ENCODE peak calls at places on chromosomes 5 and 9, in six cellular contexts. D is A549, Y is HCT116, L is NB4, C is WTC11, V is SK-N-SH. F is an unnamed sample.

GRCh38 chr5:137649228-137649890 is 86.5 kb downstream of the KLHL3 start:
- DNase-seq in Y (no peak), V (no peak), C (no peak), D (no peak), L (no peak), F (no peak)

GRCh38 chr9:92512622-92513021 is 23.2 kb downstream of the ECM2 start:
- DNase-seq in Y (no peak), C (no peak), V (no peak), D (no peak), L (no peak), F (no peak)

GRCh38 chr5:55027589-55027988 is 3.5 kb downstream of the GZMK start:
- DNase-seq in D (no peak), V (no peak), L (no peak), C (no peak), Y (no peak), F (no peak)

GRCh38 chr9:36470891-36471290 is 70.8 kb upstream of the RNF38 start:
- DNase-seq in C (no peak), Y (no peak), D (no peak), V (no peak), L (peak), F (peak)

GRCh38 chr9:16039988-16040761 is 487.3 kb downstream of the CCDC171 start:
- DNase-seq in C (peak), V (peak), Y (no peak), D (no peak), L (no peak), F (no peak)

GRCh38 chr5:33321026-33321425 is 119.7 kb upstream of the TARS1 start:
- DNase-seq in V (no peak), L (no peak), D (no peak), Y (no peak), C (no peak), F (peak)

GRCh38 chr5:2352101-2352861 is 399.2 kb downstream of the IRX2 start:
- DNase-seq in V (no peak), Y (no peak), L (peak), C (no peak), D (no peak), F (no peak)

GRCh38 chr5:149857499-149857898 is 87.1 kb downstream of the PDE6A start:
- DNase-seq in D (no peak), V (peak), C (no peak), L (no peak), Y (no peak), F (peak)

GRCh38 chr5:118557103-118557805 is 431.1 kb downstream of the DTWD2 start:
- DNase-seq in D (no peak), L (no peak), V (no peak), Y (no peak), C (no peak), F (no peak)

GRCh38 chr9:94675008-94675841 is 35.9 kb upstream of the FBP1 start:
- DNase-seq in V (no peak), D (no peak), C (no peak), Y (no peak), L (no peak), F (peak)

GRCh38 chr5:115068239-115069086 is 101.2 kb downstream of the TRIM36 start:
- DNase-seq in C (no peak), Y (peak), D (no peak), V (no peak), L (peak), F (peak)

GRCh38 chr9:34540826-34541225 is 18.0 kb upstream of the ENHO start:
- DNase-seq in D (no peak), L (peak), V (peak), Y (no peak), C (no peak), F (peak)

GRCh38 chr5:98770911-98771322 is 2.5 kb upstream of the RGMB start:
- DNase-seq in C (no peak), Y (no peak), V (peak), D (peak), L (no peak), F (no peak)

GRCh38 chr5:14364576-14365472 is 216.8 kb upstream of the OTULINL start:
- DNase-seq in Y (peak), C (peak), L (no peak), D (peak), V (peak), F (peak)

GRCh38 chr5:40206030-40206429 is 473.7 kb upstream of the PTGER4 start:
- DNase-seq in D (no peak), V (no peak), C (no peak), Y (no peak), L (no peak), F (no peak)

GRCh38 chr5:2186472-2187015 is 303.8 kb upstream of the IRX4 start:
- DNase-seq in V (no peak), Y (no peak), C (no peak), D (no peak), L (no peak), F (no peak)

GRCh38 chr5:173291722-173292658 is 36.2 kb downstream of the STC2 start:
- DNase-seq in V (no peak), C (no peak), L (no peak), D (no peak), Y (no peak), F (no peak)

GRCh38 chr5:109078448-109078847 is 330.8 kb downstream of the FER start:
- DNase-seq in C (no peak), V (no peak), L (no peak), D (no peak), Y (no peak), F (no peak)

GRCh38 chr5:138952962-138953361 is 77.8 kb upstream of the LRRTM2 start:
- DNase-seq in Y (no peak), C (no peak), V (no peak), D (no peak), L (peak), F (no peak)

GRCh38 chr9:35556781-35557180 is 48.3 kb upstream of the TESK1 start:
- DNase-seq in L (no peak), Y (no peak), D (no peak), C (no peak), V (no peak), F (no peak)

GRCh38 chr5:148973455-148973854 is 89.4 kb downstream of the SH3TC2 start:
- DNase-seq in V (no peak), Y (no peak), D (no peak), C (no peak), L (no peak), F (no peak)

GRCh38 chr5:124906339-124907097 is 160.1 kb upstream of the ZNF608 start:
- DNase-seq in C (peak), V (peak), L (peak), Y (no peak), D (no peak), F (peak)

GRCh38 chr5:33711094-33711670 is 180.6 kb downstream of the ADAMTS12 start:
- DNase-seq in V (no peak), D (no peak), L (no peak), C (no peak), Y (no peak), F (no peak)

GRCh38 chr9:129348890-129349570 is 171.0 kb upstream of the IER5L start:
- DNase-seq in C (no peak), Y (no peak), V (no peak), L (no peak), D (no peak), F (no peak)

GRCh38 chr5:126847318-126848221 is 70.6 kb downstream of the LMNB1 start:
- DNase-seq in C (no peak), L (no peak), V (no peak), Y (no peak), D (no peak), F (peak)

GRCh38 chr9:74218374-74219063 is 278.6 kb upstream of the RORB start:
- DNase-seq in D (no peak), Y (no peak), V (no peak), C (no peak), L (no peak), F (no peak)

GRCh38 chr9:112332272-112332671 is 1.1 kb downstream of the PTBP3 start:
- DNase-seq in V (no peak), Y (no peak), D (no peak), L (no peak), C (no peak), F (no peak)

GRCh38 chr9:86901511-86901910 is 45.8 kb downstream of the GAS1 start:
- DNase-seq in V (no peak), Y (no peak), D (no peak), C (no peak), L (no peak), F (no peak)

DNA sequence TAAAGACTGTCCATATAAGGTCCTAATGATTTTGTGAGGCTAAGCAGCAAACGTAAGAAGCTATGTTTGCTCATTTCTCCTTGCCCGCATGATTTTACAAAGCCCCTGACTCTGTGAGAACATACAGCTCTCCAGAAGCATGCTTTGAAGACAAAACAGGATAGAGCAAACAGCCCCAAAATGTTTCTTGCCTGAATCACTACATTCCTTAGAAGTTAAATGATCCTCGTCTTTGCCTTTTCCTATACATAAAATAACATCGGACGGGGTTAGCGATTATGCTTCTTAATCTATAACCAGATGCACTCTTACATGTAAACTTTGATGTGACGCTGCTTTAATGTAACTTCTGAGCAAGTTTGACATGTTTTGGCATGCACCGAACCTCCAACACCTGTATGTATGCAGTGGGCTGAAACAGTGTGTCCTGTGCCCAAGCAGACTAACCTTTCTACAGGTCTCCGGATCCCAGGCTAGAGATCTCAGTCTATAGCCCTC is 353.7 kb downstream of the CETN3 start:
- DNase-seq in L (no peak), V (no peak), D (no peak), C (no peak), Y (no peak), F (no peak)
- TF ChIP-seq MAX in L (no peak), V (peak), D (no peak), C (no peak), Y (no peak), F (no peak)

DNA sequence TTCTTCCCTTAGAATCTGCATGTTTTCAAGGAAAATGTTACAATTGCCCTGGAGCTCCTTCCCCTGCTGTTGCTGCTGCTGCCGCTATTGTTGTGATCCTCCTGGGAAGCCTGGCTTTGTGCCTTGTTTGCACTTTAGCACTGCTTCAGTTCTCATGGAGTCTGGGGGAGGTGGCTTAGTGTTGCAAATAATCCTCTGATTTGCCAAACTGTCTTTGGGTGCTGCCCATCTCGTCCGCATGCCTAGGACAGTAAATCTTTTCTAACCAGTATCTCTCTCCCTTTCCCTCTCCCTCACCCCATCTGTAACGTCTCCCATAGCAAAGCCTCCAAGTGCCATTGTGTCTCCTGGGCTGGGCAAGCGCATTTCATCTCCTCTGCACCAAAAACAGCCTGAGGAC is 30.3 kb downstream of the FAM240B start:
- DNase-seq in D (no peak), V (peak), C (peak), L (no peak), Y (no peak), F (no peak)
- TF ChIP-seq MAX in D (no peak), V (no peak), C (no peak), L (no peak), Y (no peak), F (no peak)

GRCh38 chr5:53038196-53038847 is 49.2 kb downstream of the ITGA2 start:
- DNase-seq in L (no peak), D (no peak), C (no peak), V (no peak), Y (no peak), F (peak)

GRCh38 chr5:53034832-53035231 is 45.7 kb downstream of the ITGA2 start:
- DNase-seq in D (no peak), V (no peak), L (no peak), C (no peak), Y (no peak), F (no peak)

GRCh38 chr5:53032188-53032587 is 43.0 kb downstream of the ITGA2 start:
- DNase-seq in L (no peak), C (no peak), V (no peak), Y (no peak), D (no peak), F (no peak)

GRCh38 chr5:53037141-53037859 is 48.1 kb downstream of the ITGA2 start:
- DNase-seq in C (no peak), L (no peak), D (peak), Y (peak), V (no peak), F (peak)

GRCh38 chr5:53035868-53036381 is 46.8 kb downstream of the ITGA2 start:
- DNase-seq in Y (no peak), V (no peak), C (no peak), L (peak), D (peak), F (peak)
- TF ChIP-seq MAX in Y (no peak), V (no peak), C (no peak), L (no peak), D (no peak), F (no peak)

GRCh38 chr9:38685535-38685934 is 34.4 kb downstream of the FAM240B start:
- DNase-seq in Y (no peak), V (no peak), C (no peak), D (no peak), L (no peak), F (no peak)
- TF ChIP-seq MAX in Y (no peak), V (no peak), C (no peak), D (no peak), L (no peak), F (no peak)

DNA sequence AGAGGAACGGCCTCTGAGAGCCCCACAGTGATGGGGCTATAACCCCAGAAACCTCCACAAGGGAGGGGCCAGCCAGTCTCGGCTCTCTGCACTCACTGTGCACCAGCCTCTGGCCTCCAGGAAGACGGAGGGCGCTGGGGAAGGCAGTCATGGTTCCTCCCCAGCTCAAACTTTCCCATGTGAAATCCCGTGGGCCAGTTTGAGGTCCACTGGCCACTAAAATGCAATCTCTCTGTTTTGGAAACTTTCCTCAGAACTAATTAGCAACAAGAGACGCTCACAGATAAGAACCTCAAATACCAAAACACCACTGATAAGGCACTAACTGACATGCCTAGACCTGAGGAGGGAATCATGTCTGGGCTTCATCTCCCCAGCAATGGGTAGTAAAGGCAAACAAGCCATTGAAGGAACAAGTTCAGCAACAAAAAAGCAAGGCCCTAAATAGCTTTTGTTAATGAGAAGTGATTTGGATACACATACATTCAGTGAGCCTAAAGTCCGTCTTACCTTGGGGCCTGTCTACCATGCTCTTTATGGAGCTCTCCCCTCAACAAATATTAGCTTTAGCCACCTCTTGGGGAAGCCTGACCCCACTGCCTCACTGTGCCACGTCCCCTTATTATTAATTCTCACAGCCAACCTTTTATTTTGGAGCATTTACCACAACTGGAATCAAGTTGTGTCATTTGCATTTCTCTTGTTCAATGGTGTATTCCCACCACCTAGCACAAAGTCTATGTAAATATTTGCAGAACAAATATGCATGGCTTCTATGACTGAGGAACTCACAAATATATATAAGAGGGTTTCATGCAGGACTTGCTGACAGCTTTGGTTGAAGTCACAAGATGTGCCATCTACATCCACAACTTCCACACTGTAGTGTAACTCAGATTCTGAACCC is 56.1 kb upstream of the GLRX start:
- DNase-seq in V (no peak), Y (no peak), D (no peak), L (no peak), C (no peak), F (no peak)
- TF ChIP-seq MAX in V (no peak), Y (no peak), D (no peak), L (no peak), C (no peak), F (no peak)

GRCh38 chr9:89730715-89731114 is 125.9 kb downstream of the GADD45G start:
- DNase-seq in V (no peak), Y (no peak), C (peak), D (no peak), L (peak), F (no peak)
- TF ChIP-seq MAX in V (no peak), Y (no peak), C (no peak), D (no peak), L (no peak), F (no peak)

F was measured in endothelial cell of umbilical vein.